ENCODE peak calls at places on chromosomes 2 and 18, in nine cellular contexts. One of them, this sample, is unnamed.

GRCh38 chr18:59662008-59662701 is 35.1 kb downstream of the CCBE1 start:
- DNase-seq in activated T-cell treated with anti-CD3 and anti-CD28 coated beads for 24 hours: no peak
- DNase-seq in GM12878: no peak
- DNase-seq in neural crest cell: no peak
- DNase-seq in C1 segment of cervical spinal cord: no peak
- DNase-seq in psoas muscle: no peak
- DNase-seq in spleen: no peak
- DNase-seq in NCI-H1105 treated with DMSO at 0.1 percent for 48 hours: peak
- DNase-seq in foreskin keratinocyte: peak
- DNase-seq in this sample: no peak

GRCh38 chr2:178190938-178191910 is 3.1 kb upstream of the OSBPL6 start:
- DNase-seq in activated T-cell treated with anti-CD3 and anti-CD28 coated beads for 24 hours: no peak
- DNase-seq in GM12878: no peak
- DNase-seq in neural crest cell: no peak
- DNase-seq in C1 segment of cervical spinal cord: no peak
- DNase-seq in psoas muscle: no peak
- DNase-seq in spleen: no peak
- DNase-seq in NCI-H1105 treated with DMSO at 0.1 percent for 48 hours: no peak
- DNase-seq in foreskin keratinocyte: peak
- DNase-seq in this sample: no peak

GRCh38 chr18:32582455-32582854 is 111.8 kb upstream of the GAREM1 start:
- DNase-seq in activated T-cell treated with anti-CD3 and anti-CD28 coated beads for 24 hours: no peak
- DNase-seq in GM12878: no peak
- DNase-seq in neural crest cell: no peak
- DNase-seq in C1 segment of cervical spinal cord: no peak
- DNase-seq in psoas muscle: no peak
- DNase-seq in spleen: no peak
- DNase-seq in NCI-H1105 treated with DMSO at 0.1 percent for 48 hours: no peak
- DNase-seq in foreskin keratinocyte: no peak
- DNase-seq in this sample: no peak

GRCh38 chr2:47687856-47688255 is 95.1 kb upstream of the MSH6 start:
- DNase-seq in activated T-cell treated with anti-CD3 and anti-CD28 coated beads for 24 hours: no peak
- DNase-seq in GM12878: no peak
- DNase-seq in neural crest cell: no peak
- DNase-seq in C1 segment of cervical spinal cord: no peak
- DNase-seq in psoas muscle: no peak
- DNase-seq in spleen: no peak
- DNase-seq in NCI-H1105 treated with DMSO at 0.1 percent for 48 hours: no peak
- DNase-seq in foreskin keratinocyte: no peak
- DNase-seq in this sample: no peak

GRCh38 chr18:73520229-73520628 is 627.4 kb downstream of the FBXO15 start:
- DNase-seq in activated T-cell treated with anti-CD3 and anti-CD28 coated beads for 24 hours: no peak
- DNase-seq in GM12878: no peak
- DNase-seq in neural crest cell: no peak
- DNase-seq in C1 segment of cervical spinal cord: no peak
- DNase-seq in psoas muscle: no peak
- DNase-seq in spleen: no peak
- DNase-seq in NCI-H1105 treated with DMSO at 0.1 percent for 48 hours: no peak
- DNase-seq in foreskin keratinocyte: no peak
- DNase-seq in this sample: no peak

GRCh38 chr2:96121414-96121813 is 5.0 kb upstream of the ADRA2B start:
- DNase-seq in activated T-cell treated with anti-CD3 and anti-CD28 coated beads for 24 hours: no peak
- DNase-seq in GM12878: no peak
- DNase-seq in neural crest cell: no peak
- DNase-seq in C1 segment of cervical spinal cord: no peak
- DNase-seq in psoas muscle: no peak
- DNase-seq in spleen: no peak
- DNase-seq in NCI-H1105 treated with DMSO at 0.1 percent for 48 hours: no peak
- DNase-seq in foreskin keratinocyte: no peak
- DNase-seq in this sample: no peak

GRCh38 chr18:33440011-33440383 is 524 bp downstream of the CCDC178 start:
- DNase-seq in activated T-cell treated with anti-CD3 and anti-CD28 coated beads for 24 hours: no peak
- DNase-seq in GM12878: no peak
- DNase-seq in neural crest cell: peak
- DNase-seq in C1 segment of cervical spinal cord: no peak
- DNase-seq in psoas muscle: no peak
- DNase-seq in spleen: no peak
- DNase-seq in NCI-H1105 treated with DMSO at 0.1 percent for 48 hours: peak
- DNase-seq in foreskin keratinocyte: peak
- DNase-seq in this sample: no peak

GRCh38 chr2:98474979-98475632 is 30.4 kb downstream of the INPP4A start:
- DNase-seq in activated T-cell treated with anti-CD3 and anti-CD28 coated beads for 24 hours: no peak
- DNase-seq in GM12878: no peak
- DNase-seq in neural crest cell: no peak
- DNase-seq in C1 segment of cervical spinal cord: no peak
- DNase-seq in psoas muscle: no peak
- DNase-seq in spleen: no peak
- DNase-seq in NCI-H1105 treated with DMSO at 0.1 percent for 48 hours: no peak
- DNase-seq in foreskin keratinocyte: no peak
- DNase-seq in this sample: no peak

GRCh38 chr2:25851740-25852503 is 26.4 kb downstream of the ASXL2 start:
- DNase-seq in activated T-cell treated with anti-CD3 and anti-CD28 coated beads for 24 hours: peak
- DNase-seq in GM12878: peak
- DNase-seq in neural crest cell: no peak
- DNase-seq in C1 segment of cervical spinal cord: no peak
- DNase-seq in psoas muscle: no peak
- DNase-seq in spleen: no peak
- DNase-seq in NCI-H1105 treated with DMSO at 0.1 percent for 48 hours: peak
- DNase-seq in foreskin keratinocyte: peak
- DNase-seq in this sample: no peak

GRCh38 chr2:187719510-187719909 is 165.3 kb upstream of the TFPI start:
- DNase-seq in activated T-cell treated with anti-CD3 and anti-CD28 coated beads for 24 hours: no peak
- DNase-seq in GM12878: no peak
- DNase-seq in neural crest cell: no peak
- DNase-seq in C1 segment of cervical spinal cord: no peak
- DNase-seq in psoas muscle: no peak
- DNase-seq in spleen: no peak
- DNase-seq in NCI-H1105 treated with DMSO at 0.1 percent for 48 hours: no peak
- DNase-seq in foreskin keratinocyte: no peak
- DNase-seq in this sample: no peak

GRCh38 chr2:16031848-16032159 is 91.5 kb downstream of the MYCN start:
- DNase-seq in activated T-cell treated with anti-CD3 and anti-CD28 coated beads for 24 hours: no peak
- DNase-seq in GM12878: no peak
- DNase-seq in neural crest cell: no peak
- DNase-seq in C1 segment of cervical spinal cord: no peak
- DNase-seq in psoas muscle: no peak
- DNase-seq in spleen: no peak
- DNase-seq in NCI-H1105 treated with DMSO at 0.1 percent for 48 hours: peak
- DNase-seq in foreskin keratinocyte: no peak
- DNase-seq in this sample: no peak

GRCh38 chr2:120892967-120893667 is 157.4 kb downstream of the GLI2 start:
- DNase-seq in activated T-cell treated with anti-CD3 and anti-CD28 coated beads for 24 hours: no peak
- DNase-seq in GM12878: no peak
- DNase-seq in neural crest cell: peak
- DNase-seq in C1 segment of cervical spinal cord: no peak
- DNase-seq in psoas muscle: no peak
- DNase-seq in spleen: no peak
- DNase-seq in NCI-H1105 treated with DMSO at 0.1 percent for 48 hours: no peak
- DNase-seq in foreskin keratinocyte: no peak
- DNase-seq in this sample: no peak

GRCh38 chr18:23324056-23324811 is 128.9 kb upstream of the RIOK3 start:
- DNase-seq in activated T-cell treated with anti-CD3 and anti-CD28 coated beads for 24 hours: no peak
- DNase-seq in GM12878: no peak
- DNase-seq in neural crest cell: no peak
- DNase-seq in C1 segment of cervical spinal cord: no peak
- DNase-seq in psoas muscle: no peak
- DNase-seq in spleen: no peak
- DNase-seq in NCI-H1105 treated with DMSO at 0.1 percent for 48 hours: no peak
- DNase-seq in foreskin keratinocyte: no peak
- DNase-seq in this sample: no peak

This sample was measured in effector CD8-positive, alpha-beta T cell.